ENCODE peak calls at places on chromosomes 12 and 14, in five cellular contexts. One of them, this sample, is unnamed.

GRCh38 chr12:70920251-70920851 is at the start of gene PTPRR:
- DNase-seq in RWPE1: no peak
- DNase-seq in GM19239: no peak
- DNase-seq in activated CD4-positive, alpha-beta T cell treated with anti-CD3 and anti-CD28 coated beads, Interleukin-2, amount 50 U/mL, for 1 hour: no peak
- DNase-seq in NCI-H2081: peak
- DNase-seq in this sample: no peak

GRCh38 chr12:12467701-12468218 is 94.9 kb downstream of the DUSP16 start:
- DNase-seq in GM19239: no peak
- DNase-seq in RWPE1: no peak
- DNase-seq in NCI-H2081: no peak
- DNase-seq in activated CD4-positive, alpha-beta T cell treated with anti-CD3 and anti-CD28 coated beads, Interleukin-2, amount 50 U/mL, for 1 hour: peak
- DNase-seq in this sample: no peak

GRCh38 chr12:19388131-19388549 is 51.2 kb upstream of the AEBP2 start:
- DNase-seq in GM19239: no peak
- DNase-seq in NCI-H2081: no peak
- DNase-seq in activated CD4-positive, alpha-beta T cell treated with anti-CD3 and anti-CD28 coated beads, Interleukin-2, amount 50 U/mL, for 1 hour: no peak
- DNase-seq in RWPE1: no peak
- DNase-seq in this sample: no peak

GRCh38 chr12:64194333-64195149 is 27.6 kb downstream of the KICS2 start:
- DNase-seq in NCI-H2081: no peak
- DNase-seq in GM19239: no peak
- DNase-seq in activated CD4-positive, alpha-beta T cell treated with anti-CD3 and anti-CD28 coated beads, Interleukin-2, amount 50 U/mL, for 1 hour: no peak
- DNase-seq in RWPE1: no peak
- DNase-seq in this sample: no peak

GRCh38 chr12:25970916-25971674 is 12.6 kb downstream of the RASSF8 start:
- DNase-seq in RWPE1: no peak
- DNase-seq in NCI-H2081: no peak
- DNase-seq in activated CD4-positive, alpha-beta T cell treated with anti-CD3 and anti-CD28 coated beads, Interleukin-2, amount 50 U/mL, for 1 hour: no peak
- DNase-seq in GM19239: no peak
- DNase-seq in this sample: no peak

GRCh38 chr12:52189376-52190174 is 2.2 kb downstream of the KRT80 start:
- DNase-seq in GM19239: no peak
- DNase-seq in activated CD4-positive, alpha-beta T cell treated with anti-CD3 and anti-CD28 coated beads, Interleukin-2, amount 50 U/mL, for 1 hour: no peak
- DNase-seq in NCI-H2081: no peak
- DNase-seq in RWPE1: no peak
- DNase-seq in this sample: no peak

GRCh38 chr12:105492591-105492990 is 162.1 kb downstream of the C12orf75 start:
- DNase-seq in NCI-H2081: no peak
- DNase-seq in RWPE1: no peak
- DNase-seq in GM19239: no peak
- DNase-seq in activated CD4-positive, alpha-beta T cell treated with anti-CD3 and anti-CD28 coated beads, Interleukin-2, amount 50 U/mL, for 1 hour: no peak
- DNase-seq in this sample: no peak

GRCh38 chr14:68137704-68138619 is 318.4 kb downstream of the RAD51B start:
- DNase-seq in GM19239: peak
- DNase-seq in activated CD4-positive, alpha-beta T cell treated with anti-CD3 and anti-CD28 coated beads, Interleukin-2, amount 50 U/mL, for 1 hour: no peak
- DNase-seq in NCI-H2081: no peak
- DNase-seq in RWPE1: peak
- DNase-seq in this sample: peak

GRCh38 chr12:68435238-68435637 is 103.1 kb upstream of the MDM1 start:
- DNase-seq in GM19239: no peak
- DNase-seq in activated CD4-positive, alpha-beta T cell treated with anti-CD3 and anti-CD28 coated beads, Interleukin-2, amount 50 U/mL, for 1 hour: no peak
- DNase-seq in RWPE1: no peak
- DNase-seq in NCI-H2081: no peak
- DNase-seq in this sample: no peak

GRCh38 chr12:110816761-110817160 is 30.0 kb upstream of the CCDC63 start:
- DNase-seq in NCI-H2081: no peak
- DNase-seq in RWPE1: no peak
- DNase-seq in activated CD4-positive, alpha-beta T cell treated with anti-CD3 and anti-CD28 coated beads, Interleukin-2, amount 50 U/mL, for 1 hour: no peak
- DNase-seq in GM19239: no peak
- DNase-seq in this sample: no peak

GRCh38 chr14:55180434-55180833 is 11.0 kb downstream of the DLGAP5 start:
- DNase-seq in RWPE1: no peak
- DNase-seq in NCI-H2081: no peak
- DNase-seq in activated CD4-positive, alpha-beta T cell treated with anti-CD3 and anti-CD28 coated beads, Interleukin-2, amount 50 U/mL, for 1 hour: no peak
- DNase-seq in GM19239: no peak
- DNase-seq in this sample: no peak

GRCh38 chr12:122389677-122390076 is 32.8 kb downstream of the CLIP1 start:
- DNase-seq in GM19239: no peak
- DNase-seq in activated CD4-positive, alpha-beta T cell treated with anti-CD3 and anti-CD28 coated beads, Interleukin-2, amount 50 U/mL, for 1 hour: no peak
- DNase-seq in RWPE1: no peak
- DNase-seq in NCI-H2081: no peak
- DNase-seq in this sample: no peak

GRCh38 chr12:109781668-109782321 is 51.4 kb downstream of the TRPV4 start:
- DNase-seq in activated CD4-positive, alpha-beta T cell treated with anti-CD3 and anti-CD28 coated beads, Interleukin-2, amount 50 U/mL, for 1 hour: no peak
- DNase-seq in RWPE1: no peak
- DNase-seq in NCI-H2081: no peak
- DNase-seq in GM19239: no peak
- DNase-seq in this sample: no peak

GRCh38 chr12:78146365-78146772 is 315.7 kb downstream of the NAV3 start:
- DNase-seq in RWPE1: no peak
- DNase-seq in activated CD4-positive, alpha-beta T cell treated with anti-CD3 and anti-CD28 coated beads, Interleukin-2, amount 50 U/mL, for 1 hour: no peak
- DNase-seq in NCI-H2081: peak
- DNase-seq in GM19239: no peak
- DNase-seq in this sample: peak

GRCh38 chr14:38248629-38249028 is 7.3 kb downstream of the CLEC14A start:
- DNase-seq in NCI-H2081: no peak
- DNase-seq in RWPE1: no peak
- DNase-seq in activated CD4-positive, alpha-beta T cell treated with anti-CD3 and anti-CD28 coated beads, Interleukin-2, amount 50 U/mL, for 1 hour: no peak
- DNase-seq in GM19239: no peak
- DNase-seq in this sample: no peak

GRCh38 chr12:27431185-27431584 is 15.4 kb upstream of the SMCO2 start:
- DNase-seq in activated CD4-positive, alpha-beta T cell treated with anti-CD3 and anti-CD28 coated beads, Interleukin-2, amount 50 U/mL, for 1 hour: no peak
- DNase-seq in GM19239: no peak
- DNase-seq in RWPE1: no peak
- DNase-seq in NCI-H2081: no peak
- DNase-seq in this sample: no peak

GRCh38 chr14:60647081-60647836 is 2.0 kb downstream of the SIX1 start:
- DNase-seq in GM19239: no peak
- DNase-seq in NCI-H2081: peak
- DNase-seq in RWPE1: peak
- DNase-seq in activated CD4-positive, alpha-beta T cell treated with anti-CD3 and anti-CD28 coated beads, Interleukin-2, amount 50 U/mL, for 1 hour: no peak
- DNase-seq in this sample: no peak

GRCh38 chr14:96170961-96171592 is 33.6 kb upstream of the BDKRB2 start:
- DNase-seq in GM19239: no peak
- DNase-seq in NCI-H2081: no peak
- DNase-seq in RWPE1: no peak
- DNase-seq in activated CD4-positive, alpha-beta T cell treated with anti-CD3 and anti-CD28 coated beads, Interleukin-2, amount 50 U/mL, for 1 hour: no peak
- DNase-seq in this sample: no peak

GRCh38 chr14:101500061-101500460 is 61.2 kb upstream of the DIO3 start:
- DNase-seq in activated CD4-positive, alpha-beta T cell treated with anti-CD3 and anti-CD28 coated beads, Interleukin-2, amount 50 U/mL, for 1 hour: no peak
- DNase-seq in GM19239: no peak
- DNase-seq in NCI-H2081: no peak
- DNase-seq in RWPE1: no peak
- DNase-seq in this sample: no peak

GRCh38 chr12:124720687-124721500 is 142.8 kb downstream of the SCARB1 start:
- DNase-seq in activated CD4-positive, alpha-beta T cell treated with anti-CD3 and anti-CD28 coated beads, Interleukin-2, amount 50 U/mL, for 1 hour: no peak
- DNase-seq in NCI-H2081: peak
- DNase-seq in GM19239: no peak
- DNase-seq in RWPE1: peak
- DNase-seq in this sample: peak

GRCh38 chr12:131511803-131512564 is 198.9 kb upstream of the SFSWAP start:
- DNase-seq in RWPE1: no peak
- DNase-seq in NCI-H2081: no peak
- DNase-seq in activated CD4-positive, alpha-beta T cell treated with anti-CD3 and anti-CD28 coated beads, Interleukin-2, amount 50 U/mL, for 1 hour: no peak
- DNase-seq in GM19239: no peak
- DNase-seq in this sample: peak

GRCh38 chr12:12964255-12964654 is 12.3 kb upstream of the GPRC5D start:
- DNase-seq in GM19239: no peak
- DNase-seq in activated CD4-positive, alpha-beta T cell treated with anti-CD3 and anti-CD28 coated beads, Interleukin-2, amount 50 U/mL, for 1 hour: no peak
- DNase-seq in NCI-H2081: no peak
- DNase-seq in RWPE1: no peak
- DNase-seq in this sample: no peak

GRCh38 chr14:100524933-100525243 is 62.3 kb downstream of the BEGAIN start:
- DNase-seq in NCI-H2081: peak
- DNase-seq in GM19239: no peak
- DNase-seq in activated CD4-positive, alpha-beta T cell treated with anti-CD3 and anti-CD28 coated beads, Interleukin-2, amount 50 U/mL, for 1 hour: peak
- DNase-seq in RWPE1: no peak
- DNase-seq in this sample: peak

GRCh38 chr12:530308-530707 is 70.6 kb downstream of the B4GALNT3 start:
- DNase-seq in activated CD4-positive, alpha-beta T cell treated with anti-CD3 and anti-CD28 coated beads, Interleukin-2, amount 50 U/mL, for 1 hour: no peak
- DNase-seq in GM19239: no peak
- DNase-seq in NCI-H2081: peak
- DNase-seq in RWPE1: peak
- DNase-seq in this sample: no peak

GRCh38 chr14:76115010-76115422 is 36.7 kb upstream of the GPATCH2L start:
- DNase-seq in RWPE1: no peak
- DNase-seq in GM19239: no peak
- DNase-seq in activated CD4-positive, alpha-beta T cell treated with anti-CD3 and anti-CD28 coated beads, Interleukin-2, amount 50 U/mL, for 1 hour: no peak
- DNase-seq in NCI-H2081: no peak
- DNase-seq in this sample: peak

GRCh38 chr12:52050116-52050770 is 999 bp upstream of the NR4A1 start:
- DNase-seq in GM19239: no peak
- DNase-seq in RWPE1: no peak
- DNase-seq in activated CD4-positive, alpha-beta T cell treated with anti-CD3 and anti-CD28 coated beads, Interleukin-2, amount 50 U/mL, for 1 hour: peak
- DNase-seq in NCI-H2081: no peak
- DNase-seq in this sample: no peak

GRCh38 chr14:22532345-22533056 is 56.5 kb downstream of the DAD1 start:
- DNase-seq in NCI-H2081: no peak
- DNase-seq in RWPE1: no peak
- DNase-seq in activated CD4-positive, alpha-beta T cell treated with anti-CD3 and anti-CD28 coated beads, Interleukin-2, amount 50 U/mL, for 1 hour: no peak
- DNase-seq in GM19239: no peak
- DNase-seq in this sample: no peak

GRCh38 chr14:104276435-104276834 is 138.0 kb downstream of the KIF26A start:
- DNase-seq in activated CD4-positive, alpha-beta T cell treated with anti-CD3 and anti-CD28 coated beads, Interleukin-2, amount 50 U/mL, for 1 hour: no peak
- DNase-seq in RWPE1: no peak
- DNase-seq in GM19239: no peak
- DNase-seq in NCI-H2081: no peak
- DNase-seq in this sample: no peak

GRCh38 chr14:89041245-89041585 is 216.8 kb downstream of the TTC8 start:
- DNase-seq in RWPE1: peak
- DNase-seq in GM19239: no peak
- DNase-seq in NCI-H2081: peak
- DNase-seq in activated CD4-positive, alpha-beta T cell treated with anti-CD3 and anti-CD28 coated beads, Interleukin-2, amount 50 U/mL, for 1 hour: no peak
- DNase-seq in this sample: no peak

GRCh38 chr14:69490219-69490918 is 5.8 kb downstream of the PLEKHD1 start:
- DNase-seq in activated CD4-positive, alpha-beta T cell treated with anti-CD3 and anti-CD28 coated beads, Interleukin-2, amount 50 U/mL, for 1 hour: no peak
- DNase-seq in RWPE1: no peak
- DNase-seq in GM19239: no peak
- DNase-seq in NCI-H2081: no peak
- DNase-seq in this sample: no peak

GRCh38 chr12:9378430-9378835 is 170.2 kb upstream of the PZP start:
- DNase-seq in RWPE1: peak
- DNase-seq in activated CD4-positive, alpha-beta T cell treated with anti-CD3 and anti-CD28 coated beads, Interleukin-2, amount 50 U/mL, for 1 hour: no peak
- DNase-seq in NCI-H2081: peak
- DNase-seq in GM19239: no peak
- DNase-seq in this sample: no peak

GRCh38 chr14:101828038-101828437 is 66.5 kb downstream of the PPP2R5C start:
- DNase-seq in activated CD4-positive, alpha-beta T cell treated with anti-CD3 and anti-CD28 coated beads, Interleukin-2, amount 50 U/mL, for 1 hour: no peak
- DNase-seq in RWPE1: no peak
- DNase-seq in NCI-H2081: no peak
- DNase-seq in GM19239: no peak
- DNase-seq in this sample: no peak

GRCh38 chr12:118175823-118176447 is 40.0 kb downstream of the PEBP1 start:
- DNase-seq in GM19239: peak
- DNase-seq in NCI-H2081: no peak
- DNase-seq in activated CD4-positive, alpha-beta T cell treated with anti-CD3 and anti-CD28 coated beads, Interleukin-2, amount 50 U/mL, for 1 hour: no peak
- DNase-seq in RWPE1: no peak
- DNase-seq in this sample: no peak

GRCh38 chr14:76268013-76268376 is 107.9 kb upstream of the ESRRB start:
- DNase-seq in activated CD4-positive, alpha-beta T cell treated with anti-CD3 and anti-CD28 coated beads, Interleukin-2, amount 50 U/mL, for 1 hour: no peak
- DNase-seq in GM19239: no peak
- DNase-seq in NCI-H2081: no peak
- DNase-seq in RWPE1: no peak
- DNase-seq in this sample: no peak

This sample was measured in NCI-H1694.